ENCODE peak calls at places on chromosomes 3 and 15, in four cellular contexts. One of them, this sample, is unnamed.
A peak's percentile ranks its signal among the peaks of the same experiment; 100 is the strongest.

GRCh38 chr15:100687532-100688215 is 85.3 kb downstream of the ASB7 start:
- DNase-seq in PC-3: peak; percentile 95
- DNase-seq in tibial artery: no peak
- DNase-seq in keratinocyte: no peak
- DNase-seq in this sample: no peak

GRCh38 chr15:71143373-71144310 is 28.4 kb downstream of the THSD4 start:
- DNase-seq in PC-3: peak; percentile 16
- DNase-seq in tibial artery: no peak
- DNase-seq in keratinocyte: no peak
- DNase-seq in this sample: no peak

GRCh38 chr15:38215707-38216106 is 36.9 kb upstream of the SPRED1 start:
- DNase-seq in PC-3: no peak
- DNase-seq in tibial artery: no peak
- DNase-seq in keratinocyte: no peak
- DNase-seq in this sample: no peak

GRCh38 chr3:44624696-44625528 is at the start of gene ZNF197:
- DNase-seq in PC-3: peak; percentile 91
- DNase-seq in tibial artery: peak; percentile 86
- DNase-seq in keratinocyte: peak; percentile 36
- DNase-seq in this sample: peak; percentile 90

GRCh38 chr3:46908294-46908985 is 30.9 kb downstream of the PTH1R start:
- DNase-seq in PC-3: peak; percentile 36
- DNase-seq in tibial artery: peak; percentile 69
- DNase-seq in keratinocyte: no peak
- DNase-seq in this sample: peak; percentile 46

GRCh38 chr15:53976844-53977392 is 1.3 kb upstream of the UNC13C start:
- DNase-seq in PC-3: peak; percentile 8
- DNase-seq in tibial artery: peak; percentile 25
- DNase-seq in keratinocyte: no peak
- DNase-seq in this sample: no peak

GRCh38 chr3:45777111-45777752 is 19.1 kb downstream of the SLC6A20 start:
- DNase-seq in PC-3: no peak
- DNase-seq in tibial artery: no peak
- DNase-seq in keratinocyte: no peak
- DNase-seq in this sample: no peak

GRCh38 chr3:185645596-185646381 is 59.7 kb downstream of the SENP2 start:
- DNase-seq in PC-3: no peak
- DNase-seq in tibial artery: no peak
- DNase-seq in keratinocyte: no peak
- DNase-seq in this sample: no peak

GRCh38 chr3:183984337-183984736 is 33.3 kb downstream of the ABCC5 start:
- DNase-seq in PC-3: no peak
- DNase-seq in tibial artery: no peak
- DNase-seq in keratinocyte: no peak
- DNase-seq in this sample: no peak

GRCh38 chr3:20739814-20740213 is 553.8 kb upstream of the SGO1 start:
- DNase-seq in PC-3: no peak
- DNase-seq in tibial artery: no peak
- DNase-seq in keratinocyte: no peak
- DNase-seq in this sample: no peak

GRCh38 chr15:68228143-68228970 is 1.2 kb downstream of the CLN6 start:
- DNase-seq in PC-3: peak; percentile 9
- DNase-seq in tibial artery: no peak
- DNase-seq in keratinocyte: no peak
- DNase-seq in this sample: no peak

GRCh38 chr3:124063168-124063909 is 71.4 kb upstream of the ROPN1 start:
- DNase-seq in PC-3: no peak
- DNase-seq in tibial artery: no peak
- DNase-seq in keratinocyte: no peak
- DNase-seq in this sample: no peak

GRCh38 chr15:66929843-66930242 is 135.6 kb upstream of the SMAD3 start:
- DNase-seq in PC-3: no peak
- DNase-seq in tibial artery: no peak
- DNase-seq in keratinocyte: no peak
- DNase-seq in this sample: no peak

GRCh38 chr3:8204846-8205624 is 296.6 kb upstream of the LMCD1 start:
- DNase-seq in PC-3: peak; percentile 22
- DNase-seq in tibial artery: no peak
- DNase-seq in keratinocyte: peak; percentile 9
- DNase-seq in this sample: no peak

GRCh38 chr3:190192807-190193206 is 72.1 kb upstream of the P3H2 start:
- DNase-seq in PC-3: peak; percentile 38
- DNase-seq in tibial artery: no peak
- DNase-seq in keratinocyte: no peak
- DNase-seq in this sample: no peak

GRCh38 chr3:8624612-8625011 is 20.0 kb downstream of the SSUH2 start:
- DNase-seq in PC-3: no peak
- DNase-seq in tibial artery: no peak
- DNase-seq in keratinocyte: no peak
- DNase-seq in this sample: no peak

GRCh38 chr15:31346367-31347066 is 19.9 kb downstream of the KLF13 start:
- DNase-seq in PC-3: no peak
- DNase-seq in tibial artery: no peak
- DNase-seq in keratinocyte: no peak
- DNase-seq in this sample: peak; percentile 36

GRCh38 chr3:11246663-11246970 is 25.6 kb upstream of the ATG7 start:
- DNase-seq in PC-3: peak; percentile 46
- DNase-seq in tibial artery: no peak
- DNase-seq in keratinocyte: no peak
- DNase-seq in this sample: no peak

GRCh38 chr3:72135636-72136035 is 350.7 kb upstream of the PROK2 start:
- DNase-seq in PC-3: no peak
- DNase-seq in tibial artery: no peak
- DNase-seq in keratinocyte: no peak
- DNase-seq in this sample: no peak
- H3K27me3 ChIP-seq in PC-3: peaks cover 26% of the 10 kb centered on the region
- H3K27me3 ChIP-seq in tibial artery: no peaks in the 10 kb centered on the region
- H3K27me3 ChIP-seq in keratinocyte: peaks cover 3% of the 10 kb centered on the region
- H3K27me3 ChIP-seq in this sample: no peaks in the 10 kb centered on the region

DNA sequence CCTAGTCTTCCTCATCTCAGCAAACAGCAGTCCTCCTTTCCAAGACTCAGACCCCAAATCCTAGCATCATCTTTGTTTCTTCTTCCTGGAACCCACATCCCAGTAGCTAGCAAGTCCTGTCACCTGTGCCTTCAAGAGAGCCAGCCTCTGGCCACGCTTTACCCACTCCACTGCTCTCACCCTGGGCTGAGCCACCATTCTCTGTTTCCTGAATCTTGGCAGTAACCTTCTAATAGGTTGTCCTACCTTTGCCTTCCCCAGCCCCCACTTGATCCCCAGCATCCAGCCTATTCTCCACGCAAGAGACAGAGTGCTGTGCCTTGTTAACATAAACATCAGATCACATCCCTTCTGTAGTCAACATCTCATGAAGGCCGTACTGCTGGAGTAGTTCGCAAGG is 323.4 kb downstream of the LRTM1 start:
- DNase-seq in PC-3: no peak
- DNase-seq in tibial artery: no peak
- DNase-seq in keratinocyte: no peak
- DNase-seq in this sample: no peak
- H3K27ac ChIP-seq in PC-3: no peak overlapping the region
- H3K27ac ChIP-seq in tibial artery: no peak overlapping the region
- H3K27ac ChIP-seq in keratinocyte: no peak overlapping the region
- H3K27ac ChIP-seq in this sample: no peak overlapping the region

DNA sequence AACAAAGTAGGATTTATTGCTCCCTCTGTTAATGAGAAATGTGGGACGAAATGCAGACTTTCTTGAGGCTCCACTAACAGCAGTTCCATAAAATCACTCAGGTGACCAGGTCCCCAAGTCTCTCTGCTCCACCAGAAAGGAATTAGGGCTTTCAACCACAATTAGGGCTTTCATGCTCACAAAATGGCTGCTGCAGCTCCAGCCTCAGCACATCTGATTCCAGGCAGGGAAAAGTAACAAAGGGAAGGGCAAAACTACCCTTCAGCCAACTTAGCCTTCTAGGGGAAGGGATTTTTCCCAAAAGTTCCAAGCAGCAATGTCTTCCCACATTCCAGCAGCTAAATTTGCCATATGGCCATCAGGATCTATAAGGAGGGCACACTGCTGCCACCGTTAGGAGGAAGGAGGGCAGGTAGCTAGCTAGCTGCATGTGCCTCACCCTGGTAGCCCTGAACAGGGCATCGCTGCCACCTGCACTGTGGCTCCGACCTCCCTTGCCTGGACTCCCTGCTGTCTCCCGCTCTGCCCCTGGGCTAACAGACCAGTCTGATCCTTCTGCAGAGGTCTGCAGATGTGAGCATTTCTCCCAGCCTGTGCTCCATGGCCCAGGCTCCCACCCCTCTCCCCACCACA is 12.8 kb downstream of the CFAP100 start:
- DNase-seq in PC-3: peak; percentile 4
- DNase-seq in tibial artery: no peak
- DNase-seq in keratinocyte: no peak
- DNase-seq in this sample: no peak
- H3K27me3 ChIP-seq in PC-3: peaks cover 22% of the 10 kb centered on the region
- H3K27me3 ChIP-seq in tibial artery: peaks cover 22% of the 10 kb centered on the region
- H3K27me3 ChIP-seq in keratinocyte: peaks cover 15% of the 10 kb centered on the region
- H3K27me3 ChIP-seq in this sample: no peaks in the 10 kb centered on the region

GRCh38 chr15:41334293-41335120 is 1.8 kb downstream of the NUSAP1 start:
- DNase-seq in PC-3: peak; percentile 4
- DNase-seq in tibial artery: no peak
- DNase-seq in keratinocyte: no peak
- DNase-seq in this sample: no peak
- H3K27ac ChIP-seq in PC-3: no peak overlapping the region
- H3K27ac ChIP-seq in tibial artery: no peak overlapping the region
- H3K27ac ChIP-seq in keratinocyte: no peak overlapping the region
- H3K27ac ChIP-seq in this sample: no peak overlapping the region

GRCh38 chr15:69736161-69736560 is 283.5 kb downstream of the RPLP1 start:
- DNase-seq in PC-3: no peak
- DNase-seq in tibial artery: no peak
- DNase-seq in keratinocyte: no peak
- DNase-seq in this sample: no peak

GRCh38 chr15:69744421-69745162 is 292.0 kb downstream of the RPLP1 start:
- DNase-seq in PC-3: no peak
- DNase-seq in tibial artery: no peak
- DNase-seq in keratinocyte: no peak
- DNase-seq in this sample: no peak

GRCh38 chr15:69742361-69742760 is 289.7 kb downstream of the RPLP1 start:
- DNase-seq in PC-3: no peak
- DNase-seq in tibial artery: no peak
- DNase-seq in keratinocyte: no peak
- DNase-seq in this sample: no peak

GRCh38 chr15:69743091-69743490 is 290.5 kb downstream of the RPLP1 start:
- DNase-seq in PC-3: no peak
- DNase-seq in tibial artery: no peak
- DNase-seq in keratinocyte: no peak
- DNase-seq in this sample: no peak

GRCh38 chr15:69740684-69741083 is 288.1 kb downstream of the RPLP1 start:
- DNase-seq in PC-3: no peak
- DNase-seq in tibial artery: no peak
- DNase-seq in keratinocyte: no peak
- DNase-seq in this sample: no peak
- H3K27me3 ChIP-seq in PC-3: peaks cover 23% of the 10 kb centered on the region
- H3K27me3 ChIP-seq in tibial artery: no peaks in the 10 kb centered on the region
- H3K27me3 ChIP-seq in keratinocyte: peaks cover 53% of the 10 kb centered on the region
- H3K27me3 ChIP-seq in this sample: peaks cover 7% of the 10 kb centered on the region

GRCh38 chr3:108090701-108091497 is at the start of gene CD47:
- DNase-seq in PC-3: peak; percentile 92
- DNase-seq in tibial artery: peak; percentile 91
- DNase-seq in keratinocyte: no peak
- DNase-seq in this sample: peak; percentile 97

GRCh38 chr3:108090066-108090700 is 648 bp downstream of the CD47 start:
- DNase-seq in PC-3: peak; percentile 34
- DNase-seq in tibial artery: peak; percentile 37
- DNase-seq in keratinocyte: no peak
- DNase-seq in this sample: peak; percentile 61

GRCh38 chr3:108088697-108089096 is 2.1 kb downstream of the CD47 start:
- DNase-seq in PC-3: peak; percentile 32
- DNase-seq in tibial artery: no peak
- DNase-seq in keratinocyte: no peak
- DNase-seq in this sample: no peak

GRCh38 chr3:108088146-108088545 is 2.7 kb downstream of the CD47 start:
- DNase-seq in PC-3: peak; percentile 21
- DNase-seq in tibial artery: no peak
- DNase-seq in keratinocyte: no peak
- DNase-seq in this sample: no peak

GRCh38 chr3:108089544-108089943 is 1.3 kb downstream of the CD47 start:
- DNase-seq in PC-3: peak; percentile 29
- DNase-seq in tibial artery: no peak
- DNase-seq in keratinocyte: no peak
- DNase-seq in this sample: no peak
- H3K27ac ChIP-seq in PC-3: no peak overlapping the region
- H3K27ac ChIP-seq in tibial artery: peak overlapping the region; percentile 92
- H3K27ac ChIP-seq in keratinocyte: peak overlapping the region; percentile 81
- H3K27ac ChIP-seq in this sample: peak overlapping the region; percentile 96

DNA sequence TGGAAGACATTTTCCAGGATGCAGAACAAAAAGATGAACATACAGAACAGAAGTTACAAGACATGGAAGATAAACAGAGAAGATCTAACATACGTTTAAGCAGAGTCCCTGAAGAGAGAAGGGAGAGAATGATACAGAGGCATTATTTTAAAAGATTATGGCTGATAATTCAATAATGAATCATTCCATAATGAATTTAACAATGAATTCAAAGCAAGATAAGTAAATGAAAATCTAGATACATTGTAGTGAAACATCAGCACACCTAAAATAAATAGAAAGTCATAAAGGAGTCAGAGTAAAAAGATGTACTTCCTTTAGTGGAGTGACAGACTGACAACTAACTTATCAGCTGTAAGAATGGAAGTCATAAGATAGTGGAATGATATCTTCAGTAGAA is 30.1 kb upstream of the PGPEP1L start:
- DNase-seq in PC-3: no peak
- DNase-seq in tibial artery: no peak
- DNase-seq in keratinocyte: no peak
- DNase-seq in this sample: no peak
- H3K27me3 ChIP-seq in PC-3: peaks cover 8% of the 10 kb centered on the region
- H3K27me3 ChIP-seq in tibial artery: no peaks in the 10 kb centered on the region
- H3K27me3 ChIP-seq in keratinocyte: peaks cover 21% of the 10 kb centered on the region
- H3K27me3 ChIP-seq in this sample: no peaks in the 10 kb centered on the region

GRCh38 chr3:69762790-69763229 is 23.5 kb downstream of the MITF start:
- DNase-seq in PC-3: no peak
- DNase-seq in tibial artery: no peak
- DNase-seq in keratinocyte: no peak
- DNase-seq in this sample: no peak
- H3K27ac ChIP-seq in PC-3: peak overlapping the region; percentile 85
- H3K27ac ChIP-seq in tibial artery: peak overlapping the region; percentile 32
- H3K27ac ChIP-seq in keratinocyte: no peak overlapping the region
- H3K27ac ChIP-seq in this sample: no peak overlapping the region

This sample was measured in lower lobe of right lung.